ENCODE peak calls at places on chromosomes 5 and 9, in five cellular contexts. S, N, Y, P and G are unnamed samples.

GRCh38 chr5:91079037-91079436 is 304.1 kb downstream of the ARRDC3 start:
- DNase-seq in S (no peak), N (peak; percentile 72), Y (no peak), P (no peak), G (no peak)

GRCh38 chr5:17907094-17907493 is 272.8 kb downstream of the TAF11L14 start:
- DNase-seq in S (no peak), N (no peak), Y (no peak), P (peak; percentile 20), G (no peak)

GRCh38 chr9:137305060-137305787 is 3.2 kb upstream of the NRARP start:
- DNase-seq in S (peak; percentile 12), N (no peak), Y (peak; percentile 43), P (no peak), G (no peak)

GRCh38 chr9:129317179-129318011 is 139.3 kb upstream of the IER5L start:
- DNase-seq in S (peak; percentile 45), N (no peak), Y (no peak), P (peak; percentile 37), G (peak; percentile 62)

GRCh38 chr9:131739988-131740648 is at the start of gene RAPGEF1:
- DNase-seq in S (peak; percentile 18), N (no peak), Y (peak; percentile 80), P (peak; percentile 66), G (peak; percentile 95)

GRCh38 chr5:77892061-77893010 is 116.2 kb upstream of the TBCA start:
- DNase-seq in S (no peak), N (no peak), Y (no peak), P (no peak), G (no peak)

GRCh38 chr5:157864067-157864466 is 5.1 kb upstream of the CLINT1 start:
- DNase-seq in S (no peak), N (no peak), Y (no peak), P (no peak), G (no peak)

GRCh38 chr5:137091473-137091872 is 407.7 kb downstream of the SPOCK1 start:
- DNase-seq in S (peak; percentile 11), N (no peak), Y (no peak), P (no peak), G (no peak)

GRCh38 chr5:168603776-168604175 is 24.6 kb upstream of the PANK3 start:
- DNase-seq in S (no peak), N (no peak), Y (no peak), P (no peak), G (no peak)

GRCh38 chr5:112316731-112317130 is 102.3 kb downstream of the EPB41L4A start:
- DNase-seq in S (no peak), N (no peak), Y (no peak), P (no peak), G (no peak)

GRCh38 chr9:95813923-95814322 is 61.6 kb upstream of the ERCC6L2 start:
- DNase-seq in S (no peak), N (no peak), Y (no peak), P (no peak), G (no peak)

GRCh38 chr5:178421699-178422399 is 168.3 kb downstream of the COL23A1 start:
- DNase-seq in S (no peak), N (no peak), Y (no peak), P (peak; percentile 21), G (peak; percentile 63)

GRCh38 chr5:179114756-179115155 is 54.6 kb downstream of the ZNF354C start:
- DNase-seq in S (no peak), N (no peak), Y (no peak), P (no peak), G (peak; percentile 68)

GRCh38 chr5:96683810-96684209 is 21.6 kb downstream of the CAST start:
- DNase-seq in S (no peak), N (no peak), Y (no peak), P (no peak), G (no peak)

GRCh38 chr5:180116441-180117377 is 45.1 kb upstream of the RNF130 start:
- DNase-seq in S (no peak), N (peak; percentile 31), Y (no peak), P (no peak), G (no peak)
- TF ChIP-seq CTCF in S (no peak), N (peak; percentile 87), Y (no peak), P (no peak), G (no peak)

GRCh38 chr5:79825802-79826201 is 136.2 kb downstream of the CMYA5 start:
- DNase-seq in S (no peak), N (no peak), Y (no peak), P (no peak), G (no peak)

GRCh38 chr5:79831910-79832309 is 142.3 kb downstream of the CMYA5 start:
- DNase-seq in S (no peak), N (no peak), Y (peak; percentile 48), P (no peak), G (no peak)

GRCh38 chr5:79831381-79831780 is 141.7 kb downstream of the CMYA5 start:
- DNase-seq in S (no peak), N (no peak), Y (no peak), P (no peak), G (no peak)

GRCh38 chr5:79827159-79827562 is 137.5 kb downstream of the CMYA5 start:
- DNase-seq in S (no peak), N (no peak), Y (no peak), P (no peak), G (no peak)

DNA sequence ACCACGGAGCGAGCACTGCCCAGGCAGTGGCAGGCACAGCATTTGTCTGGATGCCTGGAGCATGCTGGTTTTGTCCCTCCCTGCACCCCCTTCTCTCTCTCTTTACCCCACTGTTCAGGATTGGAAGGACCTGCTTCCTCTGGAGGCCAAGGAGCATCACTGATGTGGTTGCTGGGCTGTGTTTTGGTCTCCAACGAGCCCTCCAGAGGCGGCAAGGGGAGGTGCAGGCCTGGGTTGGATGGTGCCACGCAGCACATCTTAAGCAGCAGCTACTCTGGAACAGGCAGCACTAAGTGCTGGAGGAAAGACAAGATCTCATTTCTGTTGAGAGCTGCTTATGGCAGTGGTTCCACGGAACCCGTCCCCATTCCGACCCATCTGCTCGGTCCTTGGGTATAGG is 139.6 kb downstream of the CMYA5 start:
- DNase-seq in S (no peak), N (no peak), Y (no peak), P (peak; percentile 25), G (no peak)
- TF ChIP-seq CTCF in S (peak; percentile 51), N (peak; percentile 27), Y (peak; percentile 13), P (peak; percentile 13), G (peak; percentile 24)

GRCh38 chr5:126776499-126777256 is at the start of gene LMNB1:
- DNase-seq in S (peak; percentile 93), N (peak; percentile 85), Y (peak; percentile 95), P (peak; percentile 99), G (peak; percentile 97)
- TF ChIP-seq CTCF in S (no peak), N (no peak), Y (no peak), P (no peak), G (peak; percentile 23)

DNA sequence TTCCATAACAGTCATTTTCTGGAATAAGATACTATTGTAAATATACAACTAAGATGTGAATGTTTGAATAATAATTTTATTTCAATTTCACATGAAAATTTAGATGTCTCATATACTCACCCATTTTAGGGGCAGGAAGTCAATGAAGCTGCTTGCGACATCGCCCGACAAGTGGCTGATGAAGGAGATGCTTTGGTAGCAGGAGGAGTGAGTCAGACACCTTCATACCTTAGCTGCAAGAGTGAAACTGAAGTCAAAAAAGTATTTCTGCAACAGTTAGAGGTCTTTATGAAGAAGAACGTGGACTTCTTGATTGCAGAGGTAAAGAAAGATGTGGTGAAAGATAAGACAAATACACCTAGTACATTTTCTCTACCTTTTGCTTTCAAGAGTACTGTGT is 8.6 kb downstream of the BHMT start:
- DNase-seq in S (no peak), N (no peak), Y (no peak), P (peak; percentile 42), G (no peak)
- TF ChIP-seq CTCF in S (no peak), N (no peak), Y (no peak), P (no peak), G (no peak)

GRCh38 chr5:153147891-153148623 is 342.4 kb upstream of the GRIA1 start:
- DNase-seq in S (peak; percentile 49), N (peak; percentile 27), Y (no peak), P (peak; percentile 53), G (no peak)

GRCh38 chr5:153151558-153151957 is 338.9 kb upstream of the GRIA1 start:
- DNase-seq in S (no peak), N (no peak), Y (no peak), P (no peak), G (no peak)

GRCh38 chr5:153153086-153153485 is 337.4 kb upstream of the GRIA1 start:
- DNase-seq in S (peak; percentile 59), N (no peak), Y (no peak), P (no peak), G (no peak)

DNA sequence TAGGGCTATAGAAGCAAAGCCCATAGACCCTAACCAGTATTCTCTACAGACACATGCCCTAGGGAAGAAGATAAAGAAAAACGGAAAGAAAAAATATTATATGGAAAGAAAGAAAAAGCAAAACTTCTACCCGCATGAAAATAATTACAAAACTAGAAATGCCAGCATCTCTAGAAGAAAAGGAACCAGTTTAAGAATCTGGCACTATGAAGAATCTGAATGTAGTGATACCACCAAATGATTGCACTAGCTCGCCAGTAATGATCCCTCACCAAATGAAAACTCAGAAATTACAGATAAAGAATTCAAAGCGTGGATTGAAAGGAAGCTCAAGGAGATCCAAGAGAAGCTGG is 341.9 kb upstream of the GRIA1 start:
- DNase-seq in S (no peak), N (no peak), Y (no peak), P (no peak), G (no peak)
- TF ChIP-seq CTCF in S (peak; percentile 29), N (no peak), Y (no peak), P (no peak), G (peak; percentile 8)

GRCh38 chr5:120684749-120685415 is 220.8 kb downstream of the PRR16 start:
- DNase-seq in S (peak; percentile 15), N (no peak), Y (no peak), P (peak; percentile 12), G (no peak)
- TF ChIP-seq CTCF in S (peak; percentile 62), N (no peak), Y (no peak), P (peak; percentile 26), G (peak; percentile 46)